ENCODE peak calls at places on chromosomes 13 and 19, in four cellular contexts. E, S, U and B are unnamed samples.

GRCh38 chr13:114004416-114005205 is 30.7 kb upstream of the C13orf46 start:
- DNase-seq in E (no peak), S (no peak), U (peak; percentile 50), B (peak; percentile 72)

GRCh38 chr19:58183822-58184215 is 958 bp downstream of the ZNF274 start:
- DNase-seq in E (no peak), S (no peak), U (no peak), B (no peak)

GRCh38 chr13:32989331-32989730 is 26.9 kb upstream of the KL start:
- DNase-seq in E (no peak), S (no peak), U (no peak), B (no peak)

GRCh38 chr13:51590966-51591627 is 6.8 kb downstream of the WDFY2 start:
- DNase-seq in E (no peak), S (no peak), U (peak; percentile 90), B (peak; percentile 99)

GRCh38 chr19:807627-808175 is 10.4 kb downstream of the PTBP1 start:
- DNase-seq in E (no peak), S (no peak), U (no peak), B (no peak)

GRCh38 chr13:57557979-57558529 is 73.5 kb upstream of the PCDH17 start:
- DNase-seq in E (no peak), S (peak; percentile 8), U (no peak), B (peak; percentile 9)

GRCh38 chr13:49410006-49410405 is 33.9 kb downstream of the CAB39L start:
- DNase-seq in E (no peak), S (no peak), U (no peak), B (no peak)

GRCh38 chr19:13794388-13794751 is 873 bp upstream of the ZSWIM4 start:
- DNase-seq in E (no peak), S (no peak), U (peak; percentile 96), B (peak; percentile 94)

GRCh38 chr13:50509771-50510441 is 333.6 kb downstream of the DLEU7 start:
- DNase-seq in E (no peak), S (no peak), U (peak; percentile 50), B (peak; percentile 56)

GRCh38 chr19:8600064-8600463 is 10.5 kb downstream of the ADAMTS10 start:
- DNase-seq in E (no peak), S (no peak), U (no peak), B (no peak)

GRCh38 chr19:19403373-19403901 is 2.0 kb upstream of the GATAD2A start:
- DNase-seq in E (no peak), S (no peak), U (peak; percentile 44), B (peak; percentile 51)

GRCh38 chr19:47110521-47111080 is 3.0 kb downstream of the ZC3H4 start:
- DNase-seq in E (no peak), S (no peak), U (no peak), B (no peak)

GRCh38 chr19:50921391-50922315 is 10.5 kb upstream of the KLK4 start:
- DNase-seq in E (no peak), S (peak; percentile 20), U (no peak), B (no peak)

GRCh38 chr19:13718733-13719132 is 45.6 kb upstream of the MRI1 start:
- DNase-seq in E (peak; percentile 33), S (peak; percentile 31), U (peak; percentile 66), B (no peak)

GRCh38 chr19:48629599-48630288 is 7.4 kb downstream of the DBP start:
- DNase-seq in E (peak; percentile 99), S (peak; percentile 83), U (no peak), B (peak; percentile 71)

GRCh38 chr13:49789961-49790360 is 2.5 kb downstream of the KPNA3 start:
- DNase-seq in E (no peak), S (no peak), U (no peak), B (no peak)

GRCh38 chr13:44174769-44175425 is 198.7 kb upstream of the SERP2 start:
- DNase-seq in E (no peak), S (no peak), U (peak; percentile 76), B (peak; percentile 74)

GRCh38 chr13:30148791-30149190 is 158.6 kb downstream of the KATNAL1 start:
- DNase-seq in E (no peak), S (no peak), U (no peak), B (no peak)

GRCh38 chr13:92355213-92355612 is 871.4 kb upstream of the GPC6 start:
- DNase-seq in E (peak; percentile 43), S (no peak), U (peak; percentile 5), B (peak; percentile 26)

GRCh38 chr13:48511621-48512232 is 21.2 kb downstream of the RCBTB2 start:
- DNase-seq in E (no peak), S (no peak), U (no peak), B (no peak)

GRCh38 chr13:111602874-111603273 is 282.4 kb downstream of the TEX29 start:
- DNase-seq in E (peak; percentile 17), S (no peak), U (no peak), B (no peak)

GRCh38 chr13:110388141-110388943 is 81.3 kb downstream of the COL4A2 start:
- DNase-seq in E (peak; percentile 66), S (no peak), U (peak; percentile 83), B (peak; percentile 98)

GRCh38 chr19:1251233-1251502 is 2.8 kb downstream of the MIDN start:
- DNase-seq in E (no peak), S (no peak), U (peak; percentile 68), B (peak; percentile 81)

GRCh38 chr19:43908659-43909058 is 26.4 kb downstream of the ZNF45 start:
- DNase-seq in E (no peak), S (no peak), U (no peak), B (no peak)

GRCh38 chr13:31046711-31047279 is 114.3 kb downstream of the TEX26 start:
- DNase-seq in E (no peak), S (no peak), U (peak; percentile 68), B (peak; percentile 95)

GRCh38 chr13:99693812-99694211 is 192.5 kb downstream of the TM9SF2 start:
- DNase-seq in E (no peak), S (no peak), U (no peak), B (no peak)

GRCh38 chr13:51953347-51953746 is 57.9 kb downstream of the ATP7B start:
- DNase-seq in E (no peak), S (no peak), U (no peak), B (no peak)

GRCh38 chr19:38251564-38252051 is 4.6 kb downstream of the PPP1R14A start:
- DNase-seq in E (no peak), S (no peak), U (no peak), B (peak; percentile 56)

GRCh38 chr19:19711934-19712828 is 20.7 kb downstream of the ZNF14 start:
- DNase-seq in E (no peak), S (no peak), U (no peak), B (peak; percentile 6)

GRCh38 chr19:1947651-1948209 is 6.8 kb downstream of the CSNK1G2 start:
- DNase-seq in E (peak; percentile 67), S (no peak), U (no peak), B (no peak)

GRCh38 chr13:74388626-74389025 is 254.4 kb upstream of the KLF12 start:
- DNase-seq in E (no peak), S (no peak), U (no peak), B (no peak)

GRCh38 chr19:18488403-18488723 is 33.5 kb downstream of the ELL start:
- DNase-seq in E (no peak), S (no peak), U (no peak), B (no peak)

GRCh38 chr13:28337196-28338045 is 157.5 kb downstream of the FLT1 start:
- DNase-seq in E (no peak), S (no peak), U (peak; percentile 89), B (peak; percentile 77)

GRCh38 chr13:32212420-32212819 is 102.7 kb downstream of the ZAR1L start:
- DNase-seq in E (no peak), S (no peak), U (peak; percentile 91), B (peak; percentile 77)

GRCh38 chr13:105291987-105292386 is 1243.5 kb downstream of the EFNB2 start:
- DNase-seq in E (no peak), S (no peak), U (no peak), B (no peak)

GRCh38 chr13:110509971-110510786 is 51.3 kb downstream of the RAB20 start:
- DNase-seq in E (no peak), S (no peak), U (peak; percentile 30), B (no peak)

GRCh38 chr19:49637865-49638350 is 2.0 kb downstream of the RRAS start:
- DNase-seq in E (peak; percentile 86), S (no peak), U (peak; percentile 62), B (peak; percentile 83)
- H2BK120ac ChIP-seq in E (no peak overlapping the region), S (peak overlapping the region; percentile 18), U (peak overlapping the region; percentile 20), B (peak overlapping the region; percentile 93)

DNA sequence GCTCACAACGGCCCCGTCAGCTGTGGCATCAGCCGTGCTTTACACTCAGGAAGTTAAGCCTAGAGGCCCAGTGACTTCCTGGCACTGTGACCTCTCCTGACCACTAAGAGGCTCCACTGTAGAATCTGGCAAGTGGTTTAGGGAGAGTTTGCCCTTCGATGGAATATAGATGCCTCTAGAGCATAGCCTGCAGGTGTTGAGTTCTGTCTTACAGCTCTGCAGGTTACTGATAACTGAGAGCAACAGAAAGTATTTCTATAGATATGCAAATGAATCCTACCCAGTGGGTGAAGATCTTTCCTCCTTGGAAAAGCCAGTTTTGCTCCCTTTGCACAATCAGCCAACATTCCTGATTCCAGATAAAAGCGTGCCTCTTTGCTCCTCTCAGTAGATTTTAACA is 35.8 kb downstream of the ATP12A start:
- DNase-seq in E (peak; percentile 50), S (no peak), U (no peak), B (no peak)
- H3K27ac ChIP-seq in E (peak overlapping the region; percentile 51), S (no peak overlapping the region), U (no peak overlapping the region), B (no peak overlapping the region)

GRCh38 chr19:42427313-42427712 is at the start of gene LIPE:
- DNase-seq in E (no peak), S (no peak), U (no peak), B (peak; percentile 71)
- H3K23ac ChIP-seq in E (no peak within 1 kb of the TSS), S (no peak within 1 kb of the TSS), U (no peak within 1 kb of the TSS), B (no peak within 1 kb of the TSS)

DNA sequence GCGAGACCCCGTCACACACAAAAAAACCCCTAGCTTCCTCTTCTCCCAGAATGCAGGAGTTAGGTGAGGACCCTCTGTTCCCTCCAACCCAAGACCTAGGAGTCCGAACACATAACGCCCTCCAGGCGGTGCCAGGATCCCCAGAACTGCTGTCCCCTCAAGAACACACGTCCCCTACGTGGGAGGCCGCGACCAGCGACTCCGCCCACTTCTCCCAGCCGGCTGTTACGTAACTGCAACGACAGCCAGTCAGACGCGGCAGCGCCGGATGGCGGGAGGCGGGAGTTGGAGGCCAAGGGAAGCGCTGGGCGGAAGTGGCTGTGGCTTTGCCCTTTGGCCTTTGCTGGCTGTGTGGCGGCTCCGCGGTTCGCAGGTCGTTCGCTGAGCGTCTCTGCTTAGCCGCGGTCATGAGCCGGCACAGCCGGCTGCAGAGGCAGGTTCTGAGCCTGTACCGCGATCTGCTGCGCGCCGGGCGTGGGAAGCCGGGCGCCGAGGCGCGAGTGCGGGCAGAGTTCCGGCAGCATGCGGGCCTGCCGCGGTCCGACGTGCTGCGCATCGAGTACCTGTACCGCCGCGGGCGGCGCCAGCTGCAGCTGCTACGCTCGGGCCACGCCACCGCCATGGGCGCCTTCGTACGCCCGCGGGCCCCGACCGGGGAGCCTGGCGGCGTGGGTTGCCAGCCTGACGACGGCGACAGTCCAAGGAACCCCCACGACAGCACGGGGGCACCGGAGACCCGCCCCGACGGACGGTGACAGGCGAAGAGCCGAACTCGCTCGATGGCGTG is at the start of gene SDHAF1:
- DNase-seq in E (peak; percentile 96), S (peak; percentile 88), U (peak; percentile 90), B (peak; percentile 95)
- H2BK120ac ChIP-seq in E (no peak within 1 kb of the TSS), S (no peak within 1 kb of the TSS), U (no peak within 1 kb of the TSS), B (peak within 1 kb of the TSS; percentile 27)